ENCODE peak calls at places on chromosomes 7 and 10, in eight cellular contexts. A, G, Z, U, E, I, L and K are unnamed samples.

GRCh38 chr7:49400891-49401550 is 372.4 kb upstream of the VWC2 start:
- DNase-seq in A (no peak), Z (no peak), G (no peak), U (no peak), L (no peak), E (no peak), I (no peak), K (no peak)

GRCh38 chr10:14822879-14823755 is 14.7 kb downstream of the CDNF start:
- DNase-seq in Z (peak; percentile 9), G (peak; percentile 28), A (peak; percentile 76), I (no peak), E (peak; percentile 56), L (peak; percentile 47), U (no peak), K (peak; percentile 75)

GRCh38 chr10:54402576-54402975 is 398.5 kb downstream of the PCDH15 start:
- DNase-seq in I (no peak), Z (no peak), E (no peak), U (peak; percentile 0), A (no peak), L (peak; percentile 7), G (peak; percentile 11), K (no peak)

GRCh38 chr10:74026428-74026979 is 28.6 kb downstream of the VCL start:
- DNase-seq in A (no peak), G (no peak), I (no peak), U (no peak), Z (no peak), L (no peak), E (no peak), K (no peak)

GRCh38 chr10:31864834-31865518 is 63.7 kb downstream of the ARHGAP12 start:
- DNase-seq in G (no peak), L (no peak), Z (no peak), A (no peak), E (peak; percentile 48), U (no peak), I (no peak), K (peak; percentile 13)

GRCh38 chr7:148624735-148625134 is 34.2 kb downstream of the C7orf33 start:
- DNase-seq in E (no peak), G (no peak), Z (no peak), A (no peak), L (no peak), U (no peak), I (no peak), K (no peak)

GRCh38 chr7:3206771-3207191 is 94.3 kb upstream of the SDK1 start:
- DNase-seq in A (peak; percentile 14), L (no peak), G (no peak), E (no peak), I (no peak), U (no peak), Z (no peak), K (no peak)

GRCh38 chr7:2299853-2300512 is 14.3 kb downstream of the SNX8 start:
- DNase-seq in U (no peak), A (no peak), L (no peak), Z (no peak), G (no peak), I (no peak), E (no peak), K (peak; percentile 13)

GRCh38 chr7:25666671-25667060 is 438.4 kb upstream of the NPVF start:
- DNase-seq in U (no peak), G (no peak), A (no peak), I (no peak), E (no peak), Z (no peak), L (no peak), K (no peak)

GRCh38 chr10:123496996-123497660 is 169.0 kb upstream of the GPR26 start:
- DNase-seq in G (peak; percentile 1), U (no peak), A (peak; percentile 28), L (no peak), Z (no peak), E (no peak), I (no peak), K (no peak)

GRCh38 chr10:23196201-23196600 is 4.1 kb downstream of the PTF1A start:
- DNase-seq in L (no peak), G (no peak), A (no peak), Z (no peak), I (no peak), E (no peak), U (no peak), K (no peak)

GRCh38 chr7:35787925-35788324 is 12.9 kb upstream of the SEPTIN7 start:
- DNase-seq in L (no peak), Z (no peak), E (no peak), I (no peak), A (no peak), G (no peak), U (no peak), K (no peak)

GRCh38 chr7:121102619-121103018 is 114.1 kb downstream of the CPED1 start:
- DNase-seq in I (no peak), Z (no peak), G (no peak), L (no peak), U (no peak), E (no peak), A (no peak), K (no peak)

GRCh38 chr10:131204406-131205152 is 106.9 kb downstream of the TCERG1L start:
- DNase-seq in E (no peak), G (no peak), I (no peak), Z (no peak), A (peak; percentile 33), L (no peak), U (no peak), K (no peak)

GRCh38 chr7:132895231-132895630 is 186.7 kb downstream of the CHCHD3 start:
- DNase-seq in G (no peak), A (no peak), Z (no peak), L (no peak), I (no peak), U (no peak), E (no peak), K (no peak)

GRCh38 chr10:69665457-69666320 is 35.6 kb downstream of the FAM241B start:
- DNase-seq in U (no peak), A (no peak), L (no peak), Z (no peak), E (no peak), G (no peak), I (no peak), K (no peak)

GRCh38 chr10:49512121-49512809 is 26.7 kb downstream of the ERCC6 start:
- DNase-seq in I (no peak), U (peak; percentile 10), Z (no peak), E (peak; percentile 33), L (no peak), A (no peak), G (peak; percentile 35), K (no peak)

GRCh38 chr7:131722371-131722770 is 165.9 kb upstream of the PODXL start:
- DNase-seq in G (no peak), E (peak; percentile 36), Z (no peak), U (no peak), A (no peak), L (no peak), I (no peak), K (peak; percentile 28)

GRCh38 chr7:55775051-55775420 is 87.5 kb downstream of the SEPTIN14 start:
- DNase-seq in G (no peak), A (no peak), L (no peak), I (no peak), U (peak; percentile 78), E (no peak), Z (no peak), K (no peak)

GRCh38 chr10:100876575-100877158 is 36.1 kb upstream of the SLF2 start:
- DNase-seq in Z (no peak), L (no peak), A (no peak), G (no peak), E (no peak), U (no peak), I (no peak), K (no peak)

GRCh38 chr10:88901610-88902327 is 21.7 kb downstream of the STAMBPL1 start:
- DNase-seq in E (peak; percentile 29), U (no peak), I (no peak), G (no peak), Z (no peak), L (no peak), A (no peak), K (peak; percentile 21)

GRCh38 chr10:103986360-103986759 is 19.4 kb downstream of the SLK start:
- DNase-seq in L (no peak), G (no peak), Z (no peak), A (no peak), E (no peak), I (no peak), U (no peak), K (no peak)

GRCh38 chr7:149817301-149817771 is 20.8 kb upstream of the ZNF862 start:
- DNase-seq in E (no peak), Z (no peak), G (no peak), A (no peak), L (no peak), U (no peak), I (no peak), K (no peak)

GRCh38 chr7:49644402-49645166 is 128.9 kb upstream of the VWC2 start:
- DNase-seq in I (no peak), E (no peak), L (no peak), Z (no peak), G (peak; percentile 43), U (no peak), A (no peak), K (no peak)

GRCh38 chr10:1724921-1725320 is 12.4 kb downstream of the ADARB2 start:
- DNase-seq in L (no peak), U (no peak), E (no peak), Z (no peak), A (no peak), I (no peak), G (no peak), K (no peak)

GRCh38 chr10:79022565-79023488 is 45.9 kb upstream of the ZMIZ1 start:
- DNase-seq in U (peak; percentile 66), L (no peak), Z (no peak), E (peak; percentile 12), A (peak; percentile 64), G (no peak), I (no peak), K (no peak)

GRCh38 chr7:157016352-157017041 is 6.0 kb upstream of the MNX1 start:
- DNase-seq in E (no peak), L (no peak), I (no peak), U (no peak), G (peak; percentile 18), Z (no peak), A (peak; percentile 50), K (no peak)

GRCh38 chr7:128352138-128352537 is 8.4 kb upstream of the RBM28 start:
- DNase-seq in Z (no peak), A (peak; percentile 70), U (no peak), E (no peak), L (peak; percentile 26), I (no peak), G (no peak), K (peak; percentile 40)